ENCODE peak calls at places on chromosome 7, in five cellular contexts. X is GM06990, Y is PC-3, B is AG10803, C is endothelial cell of umbilical vein. P is an unnamed sample.
A peak's percentile ranks its signal among the peaks of the same experiment; 100 is the strongest.

GRCh38 chr7:100590077-100590737 is 4.1 kb downstream of the FBXO24 start:
- DNase-seq in B (no peak), C (no peak), Y (no peak), X (no peak), P (no peak)

GRCh38 chr7:31056775-31057346 is 4.8 kb downstream of the ADCYAP1R1 start:
- DNase-seq in B (no peak), X (no peak), Y (peak; percentile 3), C (no peak), P (no peak)

GRCh38 chr7:2358968-2359527 is 4.4 kb downstream of the EIF3B start:
- DNase-seq in B (no peak), C (no peak), Y (no peak), X (no peak), P (no peak)

GRCh38 chr7:1889556-1890181 is 219.6 kb downstream of the ELFN1 start:
- DNase-seq in Y (peak; percentile 3), C (no peak), B (peak; percentile 78), X (no peak), P (peak; percentile 64)

GRCh38 chr7:92391071-92391470 is 56.2 kb upstream of the GATAD1 start:
- DNase-seq in X (no peak), C (no peak), Y (no peak), B (no peak), P (no peak)

GRCh38 chr7:66013938-66014337 is 31.9 kb upstream of the GUSB start:
- DNase-seq in Y (peak; percentile 35), B (peak; percentile 62), X (no peak), C (peak; percentile 59), P (no peak)

GRCh38 chr7:40469481-40469880 is 334.7 kb downstream of the SUGCT start:
- DNase-seq in Y (peak; percentile 17), C (no peak), X (no peak), B (peak; percentile 92), P (no peak)

GRCh38 chr7:8379264-8379663 is 54.1 kb upstream of the NXPH1 start:
- DNase-seq in C (no peak), Y (no peak), B (no peak), X (no peak), P (no peak)

GRCh38 chr7:153381275-153382119 is 621.9 kb downstream of the ACTR3B start:
- DNase-seq in C (no peak), B (no peak), X (no peak), Y (peak; percentile 31), P (peak; percentile 35)

GRCh38 chr7:771241-772004 is 44.3 kb upstream of the PRKAR1B start:
- DNase-seq in Y (no peak), C (peak; percentile 72), B (peak; percentile 50), X (no peak), P (no peak)

GRCh38 chr7:68868975-68869374 is 729.3 kb upstream of the AUTS2 start:
- DNase-seq in Y (no peak), C (no peak), X (no peak), B (no peak), P (no peak)

GRCh38 chr7:88350118-88350517 is 43.4 kb upstream of the STEAP4 start:
- DNase-seq in C (no peak), B (no peak), X (no peak), Y (no peak), P (no peak)

GRCh38 chr7:132738254-132738653 is 162.0 kb upstream of the PLXNA4 start:
- DNase-seq in X (no peak), B (peak; percentile 93), C (peak; percentile 51), Y (peak; percentile 93), P (no peak)

GRCh38 chr7:38318803-38319416 is 45.5 kb upstream of the TARP start:
- DNase-seq in B (peak; percentile 82), X (no peak), C (peak; percentile 74), Y (peak; percentile 73), P (peak; percentile 46)

GRCh38 chr7:27774717-27775328 is 34.9 kb downstream of the TAX1BP1 start:
- DNase-seq in C (peak; percentile 59), B (peak; percentile 51), Y (peak; percentile 70), X (no peak), P (no peak)

GRCh38 chr7:4479367-4480039 is 202.6 kb upstream of the FOXK1 start:
- DNase-seq in X (no peak), Y (peak; percentile 83), C (peak; percentile 41), B (no peak), P (peak; percentile 37)

GRCh38 chr7:132149801-132150310 is 426.4 kb downstream of the PLXNA4 start:
- DNase-seq in X (no peak), B (no peak), C (no peak), Y (no peak), P (no peak)

GRCh38 chr7:45259966-45260646 is 102.5 kb downstream of the RAMP3 start:
- DNase-seq in Y (peak; percentile 67), X (peak; percentile 78), B (peak; percentile 15), C (peak; percentile 39), P (peak; percentile 79)

GRCh38 chr7:148110097-148110868 is 480.3 kb upstream of the C7orf33 start:
- DNase-seq in C (no peak), B (no peak), Y (peak; percentile 22), X (no peak), P (no peak)

GRCh38 chr7:600935-601334 is 81.3 kb upstream of the PDGFA start:
- DNase-seq in C (no peak), Y (no peak), X (no peak), B (no peak), P (no peak)

GRCh38 chr7:100629117-100629711 is 12.1 kb downstream of the TFR2 start:
- DNase-seq in X (no peak), C (no peak), B (no peak), Y (peak; percentile 55), P (peak; percentile 55)

GRCh38 chr7:106112118-106112971 is at the start of gene SYPL1:
- DNase-seq in B (peak; percentile 94), Y (peak; percentile 94), C (peak; percentile 87), X (peak; percentile 97), P (peak; percentile 94)
- TF ChIP-seq CTCF in B (no peak), Y (peak; percentile 20), C (no peak), X (no peak), P (no peak)

DNA sequence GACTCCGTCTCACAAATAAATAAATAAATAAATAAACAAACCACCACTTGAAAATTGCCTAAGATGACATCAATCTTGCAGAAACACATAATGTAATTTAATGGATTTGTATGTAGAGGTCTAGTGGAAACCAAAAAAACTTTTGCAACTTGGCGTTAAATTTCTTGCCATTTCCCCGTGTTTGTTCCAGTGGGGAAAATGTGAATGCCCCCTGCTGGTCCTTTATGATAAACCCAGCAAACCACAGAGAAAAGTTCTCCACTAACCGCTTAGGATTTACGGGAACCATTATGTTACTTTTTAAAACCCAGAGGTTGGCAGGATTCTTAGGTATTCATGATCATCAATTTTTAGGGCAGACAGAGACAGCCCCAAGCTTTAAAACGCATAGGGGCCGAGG is 32.5 kb downstream of the LAMB4 start:
- DNase-seq in Y (peak; percentile 59), C (peak; percentile 45), B (no peak), X (no peak), P (no peak)
- TF ChIP-seq CTCF in Y (peak; percentile 73), C (peak; percentile 43), B (peak; percentile 27), X (peak; percentile 32), P (peak; percentile 21)

GRCh38 chr7:80060218-80060806 is 74.3 kb upstream of the GNAI1 start:
- DNase-seq in C (peak; percentile 81), Y (peak; percentile 80), X (no peak), B (peak; percentile 74), P (no peak)
- TF ChIP-seq CTCF in C (peak; percentile 10), Y (peak; percentile 68), X (peak; percentile 32), B (peak; percentile 65), P (peak; percentile 50)

DNA sequence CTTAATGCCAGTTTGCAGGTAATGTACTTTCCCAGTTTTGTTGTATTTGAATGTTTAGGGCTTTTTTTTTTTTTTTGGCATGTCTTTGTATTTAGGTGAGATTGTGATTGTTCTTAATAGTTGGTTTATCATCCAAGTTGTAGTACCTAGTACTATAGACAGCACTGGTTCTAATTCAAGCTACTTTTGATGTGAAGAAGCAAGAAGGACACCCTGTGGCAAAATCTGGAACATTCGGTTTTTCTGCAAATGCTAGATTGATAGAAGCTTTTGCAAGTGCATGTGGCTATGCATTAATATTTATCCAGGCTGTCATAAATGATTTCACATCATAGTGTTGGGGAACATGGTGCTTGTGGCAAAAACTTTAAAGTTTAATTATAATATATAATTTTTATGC is 248.9 kb downstream of the FOXP2 start:
- DNase-seq in C (peak; percentile 35), B (peak; percentile 24), X (peak; percentile 22), Y (peak; percentile 52), P (no peak)
- TF ChIP-seq CTCF in C (peak; percentile 30), B (peak; percentile 53), X (peak; percentile 37), Y (peak; percentile 47), P (no peak)

GRCh38 chr7:98137134-98137825 is 30.6 kb downstream of the LMTK2 start:
- DNase-seq in C (no peak), Y (no peak), B (no peak), X (no peak), P (no peak)
- TF ChIP-seq CTCF in C (no peak), Y (peak; percentile 42), B (no peak), X (no peak), P (no peak)

GRCh38 chr7:90551036-90551435 is 45.1 kb upstream of the CDK14 start:
- DNase-seq in X (no peak), Y (peak; percentile 48), C (no peak), B (no peak), P (no peak)

GRCh38 chr7:90552521-90552920 is 43.6 kb upstream of the CDK14 start:
- DNase-seq in C (peak; percentile 46), Y (peak; percentile 61), X (no peak), B (peak; percentile 22), P (no peak)
- TF ChIP-seq CTCF in C (peak; percentile 3), Y (peak; percentile 53), X (peak; percentile 10), B (peak; percentile 45), P (no peak)

DNA sequence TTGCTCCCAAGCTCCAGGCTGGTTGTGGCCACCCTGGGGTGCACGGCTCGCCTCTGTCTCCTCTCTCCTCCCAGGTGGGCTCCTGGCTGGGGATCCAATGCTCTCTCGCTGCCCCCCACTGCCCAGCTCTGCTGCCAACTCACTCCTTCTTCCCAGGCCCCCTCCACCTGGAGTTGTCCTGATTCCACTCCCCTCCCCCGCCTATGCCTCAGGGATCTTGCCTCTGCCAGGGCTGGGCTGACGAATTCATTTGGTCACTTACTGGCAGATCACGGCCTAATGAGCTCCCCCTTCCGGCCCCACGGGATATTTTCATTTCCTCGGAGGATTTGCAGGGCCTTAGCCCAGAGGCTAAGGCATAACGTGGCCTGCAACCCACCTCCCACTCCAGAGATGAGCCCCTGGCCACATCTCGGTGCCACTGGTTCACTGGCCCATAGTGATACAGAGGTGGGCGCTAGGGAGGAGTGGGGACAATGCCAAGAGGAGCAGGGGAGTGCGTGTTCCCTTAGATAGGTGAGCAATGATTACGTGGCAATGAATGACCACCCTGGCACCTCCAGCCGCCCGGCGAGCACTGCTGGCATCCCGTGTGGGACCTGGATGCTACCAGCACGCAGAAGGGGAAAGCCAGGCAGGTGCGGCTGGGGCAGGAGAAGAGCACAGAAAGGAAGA is 344.6 kb upstream of the SHH start:
- DNase-seq in B (no peak), X (no peak), C (no peak), Y (peak; percentile 70), P (peak; percentile 11)
- TF ChIP-seq CTCF in B (no peak), X (peak; percentile 56), C (no peak), Y (peak; percentile 68), P (no peak)

DNA sequence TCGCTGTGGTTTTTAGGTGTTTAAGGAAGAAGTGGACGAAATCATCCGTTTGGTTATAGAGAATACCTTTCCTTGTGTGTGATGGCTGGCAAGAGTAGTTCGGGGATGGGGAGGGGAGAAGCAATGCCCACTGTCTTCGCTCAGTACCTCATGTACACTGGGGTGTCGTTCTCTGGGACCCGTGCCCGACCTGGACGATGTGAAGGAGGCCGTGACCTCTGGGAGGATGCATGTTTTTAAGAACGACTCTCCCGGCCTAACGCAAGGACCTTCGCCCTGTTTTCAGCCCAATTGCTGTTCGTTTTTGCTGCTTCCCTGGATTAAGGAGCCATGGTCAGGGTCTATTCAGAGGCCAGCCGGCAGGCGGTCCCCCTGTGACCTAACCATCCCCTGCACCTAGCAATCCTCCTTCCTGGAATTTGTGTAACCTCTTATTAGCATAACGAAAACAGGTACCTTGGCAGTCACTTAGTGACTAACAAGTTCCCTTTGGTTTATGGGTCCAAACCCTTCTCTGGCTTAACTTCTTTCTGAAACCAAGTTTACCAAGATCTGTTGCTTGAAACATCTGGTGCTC is 1.3 kb downstream of the NFE2L3 start:
- DNase-seq in C (peak; percentile 29), Y (peak; percentile 50), X (peak; percentile 62), B (no peak), P (peak; percentile 44)
- TF ChIP-seq CTCF in C (no peak), Y (no peak), X (no peak), B (no peak), P (no peak)